ENCODE peak calls at places on chromosomes 6 and 20, in four cellular contexts. One of them, this sample, is unnamed.

GRCh38 chr6:128954308-128955043 is 71.5 kb downstream of the LAMA2 start:
- DNase-seq in H1: no peak
- DNase-seq in HepG2: no peak
- DNase-seq in HCT116: no peak
- DNase-seq in this sample: no peak

GRCh38 chr6:162899148-162899547 is 171.4 kb downstream of the PACRG start:
- DNase-seq in HCT116: no peak
- DNase-seq in HepG2: no peak
- DNase-seq in H1: no peak
- DNase-seq in this sample: no peak

GRCh38 chr6:150992682-150993081 is 127.2 kb downstream of the MTHFD1L start:
- DNase-seq in HCT116: no peak
- DNase-seq in H1: no peak
- DNase-seq in HepG2: no peak
- DNase-seq in this sample: no peak

GRCh38 chr20:32132911-32133549 is 23.5 kb downstream of the TM9SF4 start:
- DNase-seq in HCT116: no peak
- DNase-seq in HepG2: no peak
- DNase-seq in H1: no peak
- DNase-seq in this sample: no peak

GRCh38 chr6:27214126-27214601 is 33.3 kb upstream of the PRSS16 start:
- DNase-seq in HCT116: no peak
- DNase-seq in HepG2: no peak
- DNase-seq in H1: no peak
- DNase-seq in this sample: no peak

GRCh38 chr6:31094389-31094881 is 17.9 kb downstream of the C6orf15 start:
- DNase-seq in H1: no peak
- DNase-seq in HCT116: no peak
- DNase-seq in HepG2: no peak
- DNase-seq in this sample: no peak

GRCh38 chr20:59027746-59028320 is 4.3 kb downstream of the ATP5F1E start:
- DNase-seq in HCT116: no peak
- DNase-seq in H1: no peak
- DNase-seq in HepG2: no peak
- DNase-seq in this sample: no peak

GRCh38 chr20:18101125-18101820 is 36.4 kb upstream of the KAT14 start:
- DNase-seq in HCT116: no peak
- DNase-seq in HepG2: no peak
- DNase-seq in H1: peak; percentile 3
- DNase-seq in this sample: no peak

GRCh38 chr20:42083280-42083679 is 465.1 kb upstream of the CHD6 start:
- DNase-seq in HepG2: no peak
- DNase-seq in H1: no peak
- DNase-seq in HCT116: no peak
- DNase-seq in this sample: no peak

GRCh38 chr20:61754976-61755778 is 310.5 kb downstream of the TAF4 start:
- DNase-seq in HCT116: no peak
- DNase-seq in H1: no peak
- DNase-seq in HepG2: no peak
- DNase-seq in this sample: no peak

GRCh38 chr6:154430494-154430919 is 73.9 kb upstream of the IPCEF1 start:
- DNase-seq in HepG2: peak; percentile 90
- DNase-seq in HCT116: no peak
- DNase-seq in H1: no peak
- DNase-seq in this sample: no peak

GRCh38 chr20:63059684-63060056 is 52.9 kb upstream of the BHLHE23 start:
- DNase-seq in H1: no peak
- DNase-seq in HCT116: no peak
- DNase-seq in HepG2: no peak
- DNase-seq in this sample: no peak

GRCh38 chr6:56051199-56051598 is 175.8 kb upstream of the BMP5 start:
- DNase-seq in H1: no peak
- DNase-seq in HCT116: no peak
- DNase-seq in HepG2: no peak
- DNase-seq in this sample: no peak

GRCh38 chr6:163386329-163386910 is 28.1 kb upstream of the QKI start:
- DNase-seq in H1: no peak
- DNase-seq in HCT116: no peak
- DNase-seq in HepG2: no peak
- DNase-seq in this sample: no peak

GRCh38 chr6:36955136-36955535 is 598 bp downstream of the PI16 start:
- DNase-seq in HCT116: no peak
- DNase-seq in H1: no peak
- DNase-seq in HepG2: no peak
- DNase-seq in this sample: no peak

GRCh38 chr6:44725070-44725469 is 337.6 kb downstream of the CDC5L start:
- DNase-seq in H1: no peak
- DNase-seq in HCT116: no peak
- DNase-seq in HepG2: no peak
- DNase-seq in this sample: no peak

GRCh38 chr6:144931172-144932035 is 646.3 kb downstream of the UTRN start:
- DNase-seq in HCT116: no peak
- DNase-seq in HepG2: peak; percentile 27
- DNase-seq in H1: no peak
- DNase-seq in this sample: no peak

GRCh38 chr6:151291145-151292055 is 51.6 kb downstream of the AKAP12 start:
- DNase-seq in HepG2: no peak
- DNase-seq in H1: no peak
- DNase-seq in HCT116: no peak
- DNase-seq in this sample: peak; percentile 13

GRCh38 chr6:128557086-128557485 is 36.7 kb upstream of the PTPRK start:
- DNase-seq in HepG2: no peak
- DNase-seq in HCT116: no peak
- DNase-seq in H1: no peak
- DNase-seq in this sample: no peak

GRCh38 chr6:49151461-49151860 is 311.6 kb downstream of the MMUT start:
- DNase-seq in H1: no peak
- DNase-seq in HepG2: no peak
- DNase-seq in HCT116: no peak
- DNase-seq in this sample: no peak

GRCh38 chr20:13170771-13171170 is 50.3 kb upstream of the ISM1 start:
- DNase-seq in HCT116: no peak
- DNase-seq in H1: no peak
- DNase-seq in HepG2: no peak
- DNase-seq in this sample: no peak

GRCh38 chr6:131003419-131004386 is 59.3 kb downstream of the EPB41L2 start:
- DNase-seq in H1: no peak
- DNase-seq in HepG2: no peak
- DNase-seq in HCT116: no peak
- DNase-seq in this sample: no peak

GRCh38 chr6:80022803-80023202 is 18.4 kb downstream of the TTK start:
- DNase-seq in HCT116: no peak
- DNase-seq in HepG2: no peak
- DNase-seq in H1: no peak
- DNase-seq in this sample: no peak

GRCh38 chr20:41087325-41087685 is 50.0 kb upstream of the PLCG1 start:
- DNase-seq in HCT116: no peak
- DNase-seq in H1: no peak
- DNase-seq in HepG2: no peak
- DNase-seq in this sample: no peak

GRCh38 chr6:117976030-117976651 is 69.1 kb downstream of the SLC35F1 start:
- DNase-seq in HCT116: peak; percentile 49
- DNase-seq in H1: no peak
- DNase-seq in HepG2: peak; percentile 61
- DNase-seq in this sample: peak; percentile 58

GRCh38 chr20:20594171-20594530 is 118.3 kb downstream of the RALGAPA2 start:
- DNase-seq in HepG2: peak; percentile 39
- DNase-seq in HCT116: no peak
- DNase-seq in H1: no peak
- DNase-seq in this sample: no peak

GRCh38 chr6:33279971-33280511 is 3.1 kb downstream of the B3GALT4 start:
- DNase-seq in H1: peak; percentile 64
- DNase-seq in HepG2: peak; percentile 93
- DNase-seq in HCT116: peak; percentile 82
- DNase-seq in this sample: no peak

GRCh38 chr20:64068381-64069208 is 5.6 kb downstream of the TCEA2 start:
- DNase-seq in H1: no peak
- DNase-seq in HCT116: no peak
- DNase-seq in HepG2: no peak
- DNase-seq in this sample: no peak

GRCh38 chr20:64067733-64068307 is 4.8 kb downstream of the TCEA2 start:
- DNase-seq in HCT116: no peak
- DNase-seq in H1: no peak
- DNase-seq in HepG2: no peak
- DNase-seq in this sample: no peak

GRCh38 chr20:64065973-64066341 is 3.0 kb downstream of the TCEA2 start:
- DNase-seq in H1: no peak
- DNase-seq in HCT116: peak; percentile 62
- DNase-seq in HepG2: no peak
- DNase-seq in this sample: no peak

GRCh38 chr20:64065062-64065972 is 2.3 kb downstream of the TCEA2 start:
- DNase-seq in H1: no peak
- DNase-seq in HepG2: no peak
- DNase-seq in HCT116: no peak
- DNase-seq in this sample: no peak

DNA sequence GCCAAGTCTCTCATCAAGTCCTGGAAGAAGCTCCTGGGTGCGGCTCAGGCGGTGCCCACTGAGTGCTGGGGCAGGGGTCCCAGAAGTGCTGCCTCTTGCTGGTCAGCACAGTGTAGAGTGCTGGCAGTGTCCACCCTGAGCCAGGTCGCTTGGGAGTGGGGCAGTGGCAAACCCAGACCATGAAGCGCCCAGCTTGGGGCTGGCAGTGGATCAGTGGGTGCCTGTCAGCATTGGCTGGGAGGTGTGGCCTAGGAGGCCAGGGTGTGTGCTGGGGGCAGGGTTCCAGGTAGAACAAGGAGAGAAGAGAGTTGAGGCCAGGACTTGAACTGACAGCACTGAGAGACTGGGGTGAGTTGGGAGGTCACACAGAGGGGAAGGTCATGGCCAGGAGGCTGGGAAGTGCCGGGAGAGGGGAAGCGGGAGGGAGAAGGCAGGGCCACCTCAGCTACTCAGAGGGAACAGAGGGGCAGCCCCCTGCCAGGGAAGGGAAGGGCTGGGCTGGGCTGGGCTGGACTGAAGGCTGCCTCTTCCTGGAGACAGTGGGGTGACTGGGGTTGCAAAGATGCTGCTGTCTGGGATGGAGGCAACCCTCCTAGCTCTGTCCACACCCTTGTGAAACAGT is 4.1 kb downstream of the TCEA2 start:
- DNase-seq in H1: no peak
- DNase-seq in HCT116: no peak
- DNase-seq in HepG2: no peak
- DNase-seq in this sample: no peak
- H3K4me1 ChIP-seq in H1: peaks cover 20% of the 10 kb centered on the region
- H3K4me1 ChIP-seq in HCT116: peaks cover 41% of the 10 kb centered on the region
- H3K4me1 ChIP-seq in HepG2: peaks cover 52% of the 10 kb centered on the region
- H3K4me1 ChIP-seq in this sample: peaks cover 41% of the 10 kb centered on the region

DNA sequence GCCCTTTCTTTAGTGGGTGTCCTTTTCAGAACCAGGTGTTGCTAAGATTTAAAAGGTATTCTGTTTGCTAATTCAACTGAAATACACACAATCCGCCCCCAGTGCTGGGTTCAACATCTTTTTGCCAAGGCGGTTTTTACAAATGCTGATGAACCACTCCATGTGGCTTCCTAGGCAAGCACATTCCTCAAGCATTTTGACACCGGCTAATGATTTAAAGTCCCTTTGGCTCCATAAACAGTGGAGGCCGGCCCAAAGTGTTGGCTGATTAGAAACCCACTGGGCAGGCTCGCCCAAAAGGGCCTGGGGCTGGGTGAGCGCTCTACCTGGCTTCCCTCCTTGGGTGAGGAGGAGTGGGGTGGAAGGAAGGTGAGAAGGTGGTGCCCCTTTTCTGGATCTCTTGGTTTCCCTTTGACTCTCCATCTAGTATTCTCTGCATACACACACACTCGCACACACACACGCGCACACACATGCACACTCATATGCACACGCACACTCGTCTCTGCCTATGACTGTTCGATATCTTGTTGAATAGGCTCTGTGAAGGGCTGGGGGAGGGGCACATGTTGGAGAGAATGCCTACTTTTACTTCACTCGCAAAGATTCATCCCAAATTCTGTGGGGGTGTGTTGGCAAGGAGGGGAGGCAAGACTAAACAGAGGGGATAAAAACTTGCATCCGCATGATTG is 66.7 kb upstream of the ARMC2 start:
- DNase-seq in H1: peak; percentile 50
- DNase-seq in HepG2: no peak
- DNase-seq in HCT116: no peak
- DNase-seq in this sample: peak; percentile 28
- H3K4me3 ChIP-seq in H1: peak overlapping the region; percentile 63
- H3K4me3 ChIP-seq in HepG2: peak overlapping the region; percentile 85
- H3K4me3 ChIP-seq in HCT116: peak overlapping the region; percentile 41
- H3K4me3 ChIP-seq in this sample: peak overlapping the region; percentile 24

GRCh38 chr20:60126975-60127374 is 168.8 kb downstream of the CDH26 start:
- DNase-seq in HCT116: no peak
- DNase-seq in H1: no peak
- DNase-seq in HepG2: peak; percentile 27
- DNase-seq in this sample: no peak

GRCh38 chr20:60121903-60122302 is 163.7 kb downstream of the CDH26 start:
- DNase-seq in H1: no peak
- DNase-seq in HepG2: no peak
- DNase-seq in HCT116: no peak
- DNase-seq in this sample: no peak

GRCh38 chr20:60125521-60125920 is 167.3 kb downstream of the CDH26 start:
- DNase-seq in HepG2: no peak
- DNase-seq in HCT116: no peak
- DNase-seq in H1: no peak
- DNase-seq in this sample: no peak

GRCh38 chr20:60123096-60123495 is 164.9 kb downstream of the CDH26 start:
- DNase-seq in HepG2: no peak
- DNase-seq in H1: no peak
- DNase-seq in HCT116: no peak
- DNase-seq in this sample: no peak

GRCh38 chr20:60123652-60124051 is 165.4 kb downstream of the CDH26 start:
- DNase-seq in H1: no peak
- DNase-seq in HCT116: no peak
- DNase-seq in HepG2: no peak
- DNase-seq in this sample: no peak
- TF ChIP-seq YY1 in H1: no peak
- TF ChIP-seq YY1 in HCT116: no peak
- TF ChIP-seq YY1 in HepG2: no peak
- TF ChIP-seq YY1 in this sample: no peak

DNA sequence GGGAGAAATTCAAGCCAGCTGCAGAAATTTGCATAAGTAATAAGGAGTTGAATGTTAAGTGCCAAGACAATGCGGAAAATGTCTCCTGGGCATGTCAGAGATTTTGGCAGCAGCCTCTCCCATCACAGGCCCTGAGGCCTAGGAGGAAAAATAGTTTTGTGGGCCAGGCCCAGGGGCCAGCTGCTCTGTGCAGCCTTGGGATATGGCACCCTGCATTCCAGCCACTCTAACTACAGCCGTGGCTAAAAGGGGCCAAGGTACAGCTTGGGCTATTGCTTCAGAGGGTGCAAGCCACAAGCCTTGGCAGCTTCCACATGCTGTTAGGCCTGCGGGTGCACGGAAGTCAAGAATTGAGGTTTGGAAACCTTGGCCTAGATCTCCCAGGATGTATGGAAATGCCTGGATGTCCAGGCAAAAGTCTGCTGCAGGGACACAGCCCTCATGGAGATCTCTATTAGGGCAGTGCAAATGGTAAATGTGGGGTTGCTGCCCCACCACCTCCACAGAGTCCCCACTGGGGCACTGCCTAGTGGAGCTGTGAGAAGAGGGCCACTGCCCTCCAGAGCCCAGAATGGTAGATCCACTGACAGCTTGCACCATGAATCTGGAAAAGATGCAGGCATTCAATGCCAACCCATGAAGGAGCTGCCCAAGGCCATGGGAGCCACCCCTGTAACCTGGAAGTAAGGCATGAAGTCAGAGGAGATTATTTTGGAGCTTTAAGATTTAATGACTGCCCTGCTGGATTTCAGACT is 126.5 kb downstream of the DTNBP1 start:
- DNase-seq in HepG2: no peak
- DNase-seq in HCT116: no peak
- DNase-seq in H1: no peak
- DNase-seq in this sample: no peak
- H3K4me1 ChIP-seq in HepG2: peaks cover 12% of the 10 kb centered on the region
- H3K4me1 ChIP-seq in HCT116: no peaks in the 10 kb centered on the region
- H3K4me1 ChIP-seq in H1: no peaks in the 10 kb centered on the region
- H3K4me1 ChIP-seq in this sample: no peaks in the 10 kb centered on the region

This sample was measured in NT2/D1.